ENCODE peak calls at places on chromosomes 13 and 19, in eight cellular contexts. One of them, this sample, is unnamed.

GRCh38 chr13:58598241-58598640 is 966.7 kb downstream of the PCDH17 start:
- DNase-seq in dorsolateral prefrontal cortex: no peak
- DNase-seq in lower leg skin: no peak
- DNase-seq in psoas muscle: no peak
- DNase-seq in PC-3: peak; percentile 1
- DNase-seq in heart left ventricle: no peak
- DNase-seq in keratinocyte: no peak
- DNase-seq in tibial nerve: no peak
- DNase-seq in this sample: no peak

GRCh38 chr13:40597735-40598365 is 68.6 kb downstream of the FOXO1 start:
- DNase-seq in lower leg skin: no peak
- DNase-seq in keratinocyte: no peak
- DNase-seq in PC-3: no peak
- DNase-seq in tibial nerve: no peak
- DNase-seq in heart left ventricle: no peak
- DNase-seq in dorsolateral prefrontal cortex: no peak
- DNase-seq in psoas muscle: no peak
- DNase-seq in this sample: no peak

GRCh38 chr13:20069956-20070355 is 90.9 kb downstream of the GJA3 start:
- DNase-seq in keratinocyte: no peak
- DNase-seq in lower leg skin: no peak
- DNase-seq in psoas muscle: no peak
- DNase-seq in PC-3: no peak
- DNase-seq in dorsolateral prefrontal cortex: no peak
- DNase-seq in tibial nerve: no peak
- DNase-seq in heart left ventricle: no peak
- DNase-seq in this sample: no peak

GRCh38 chr13:91347996-91348905 is 764 bp downstream of the MIR17HG start:
- DNase-seq in psoas muscle: peak; percentile 64
- DNase-seq in keratinocyte: no peak
- DNase-seq in PC-3: no peak
- DNase-seq in dorsolateral prefrontal cortex: peak; percentile 41
- DNase-seq in heart left ventricle: peak; percentile 71
- DNase-seq in lower leg skin: peak; percentile 90
- DNase-seq in tibial nerve: peak; percentile 20
- DNase-seq in this sample: no peak

GRCh38 chr19:47444388-47444821 is 25.1 kb upstream of the MEIS3 start:
- DNase-seq in PC-3: no peak
- DNase-seq in keratinocyte: no peak
- DNase-seq in psoas muscle: no peak
- DNase-seq in heart left ventricle: peak; percentile 35
- DNase-seq in dorsolateral prefrontal cortex: no peak
- DNase-seq in lower leg skin: no peak
- DNase-seq in tibial nerve: no peak
- DNase-seq in this sample: no peak

GRCh38 chr19:58474291-58474996 is 1.7 kb upstream of the ZNF446 start:
- DNase-seq in keratinocyte: no peak
- DNase-seq in lower leg skin: no peak
- DNase-seq in psoas muscle: no peak
- DNase-seq in dorsolateral prefrontal cortex: no peak
- DNase-seq in heart left ventricle: no peak
- DNase-seq in PC-3: no peak
- DNase-seq in tibial nerve: no peak
- DNase-seq in this sample: peak; percentile 47

GRCh38 chr19:47573076-47574026 is at the start of gene ZNF541:
- DNase-seq in keratinocyte: no peak
- DNase-seq in PC-3: no peak
- DNase-seq in heart left ventricle: peak; percentile 85
- DNase-seq in tibial nerve: peak; percentile 37
- DNase-seq in psoas muscle: peak; percentile 72
- DNase-seq in dorsolateral prefrontal cortex: peak; percentile 79
- DNase-seq in lower leg skin: peak; percentile 93
- DNase-seq in this sample: peak; percentile 29

GRCh38 chr13:24693862-24694471 is 13.8 kb downstream of the ATP12A start:
- DNase-seq in lower leg skin: no peak
- DNase-seq in dorsolateral prefrontal cortex: no peak
- DNase-seq in keratinocyte: peak; percentile 21
- DNase-seq in psoas muscle: peak; percentile 36
- DNase-seq in PC-3: peak; percentile 78
- DNase-seq in tibial nerve: no peak
- DNase-seq in heart left ventricle: no peak
- DNase-seq in this sample: peak; percentile 30

DNA sequence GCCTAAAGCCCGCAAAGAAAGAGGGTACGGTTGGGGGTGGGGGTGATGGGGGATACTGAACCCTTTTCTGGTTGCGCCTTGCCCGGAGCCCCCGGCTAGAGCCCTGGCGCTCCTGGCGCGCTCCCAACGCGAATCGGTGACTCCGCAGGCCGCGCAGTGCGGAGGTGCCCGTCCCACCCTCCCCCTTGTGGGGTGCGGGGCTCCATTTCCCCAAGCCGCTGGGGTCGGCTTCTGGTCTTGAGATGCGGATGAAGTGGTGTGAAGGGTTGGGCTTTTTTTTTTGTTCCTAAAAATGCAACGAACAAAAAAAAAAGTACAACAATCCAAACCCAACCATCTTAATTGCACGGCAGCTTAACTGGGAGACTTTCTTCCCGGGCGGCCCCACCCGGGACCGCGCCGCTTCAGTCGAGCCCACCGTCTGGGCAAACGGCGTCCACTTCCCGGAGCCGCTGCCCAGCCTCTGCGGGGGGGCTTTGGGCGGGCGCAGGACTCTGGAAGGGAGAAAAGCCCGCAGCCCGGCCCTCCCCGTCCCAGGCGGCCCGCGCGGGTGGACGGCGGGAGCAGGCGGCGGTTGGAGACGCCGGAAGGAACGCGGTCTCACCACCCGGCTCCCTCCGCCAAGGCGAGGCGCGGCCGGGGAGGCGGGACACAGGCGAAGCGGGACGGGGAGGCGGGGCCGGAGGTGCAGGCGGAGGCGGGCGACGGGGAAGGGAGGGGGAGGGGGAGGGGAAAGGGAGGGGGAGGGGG is 501 bp upstream of the TRIM13 start:
- DNase-seq in keratinocyte: no peak
- DNase-seq in PC-3: peak; percentile 82
- DNase-seq in lower leg skin: peak; percentile 98
- DNase-seq in tibial nerve: peak; percentile 89
- DNase-seq in heart left ventricle: peak; percentile 98
- DNase-seq in psoas muscle: peak; percentile 97
- DNase-seq in dorsolateral prefrontal cortex: peak; percentile 86
- DNase-seq in this sample: peak; percentile 94
- TF ChIP-seq CTCF in keratinocyte: no peak
- TF ChIP-seq CTCF in PC-3: no peak
- TF ChIP-seq CTCF in lower leg skin: no peak
- TF ChIP-seq CTCF in tibial nerve: no peak
- TF ChIP-seq CTCF in heart left ventricle: no peak
- TF ChIP-seq CTCF in psoas muscle: no peak
- TF ChIP-seq CTCF in dorsolateral prefrontal cortex: no peak
- TF ChIP-seq CTCF in this sample: no peak

GRCh38 chr19:53365899-53366493 is 491 bp downstream of the ZNF525 start:
- DNase-seq in heart left ventricle: no peak
- DNase-seq in tibial nerve: no peak
- DNase-seq in dorsolateral prefrontal cortex: no peak
- DNase-seq in PC-3: peak; percentile 50
- DNase-seq in psoas muscle: peak; percentile 57
- DNase-seq in keratinocyte: no peak
- DNase-seq in lower leg skin: no peak
- DNase-seq in this sample: no peak
- H3K4me3 ChIP-seq in heart left ventricle: peak overlapping the region; percentile 70
- H3K4me3 ChIP-seq in tibial nerve: peak overlapping the region; percentile 71
- H3K4me3 ChIP-seq in dorsolateral prefrontal cortex: peak overlapping the region; percentile 85
- H3K4me3 ChIP-seq in PC-3: peak overlapping the region; percentile 78
- H3K4me3 ChIP-seq in psoas muscle: peak overlapping the region; percentile 76
- H3K4me3 ChIP-seq in keratinocyte: peak overlapping the region; percentile 84
- H3K4me3 ChIP-seq in lower leg skin: peak overlapping the region; percentile 48
- H3K4me3 ChIP-seq in this sample: peak overlapping the region; percentile 77

DNA sequence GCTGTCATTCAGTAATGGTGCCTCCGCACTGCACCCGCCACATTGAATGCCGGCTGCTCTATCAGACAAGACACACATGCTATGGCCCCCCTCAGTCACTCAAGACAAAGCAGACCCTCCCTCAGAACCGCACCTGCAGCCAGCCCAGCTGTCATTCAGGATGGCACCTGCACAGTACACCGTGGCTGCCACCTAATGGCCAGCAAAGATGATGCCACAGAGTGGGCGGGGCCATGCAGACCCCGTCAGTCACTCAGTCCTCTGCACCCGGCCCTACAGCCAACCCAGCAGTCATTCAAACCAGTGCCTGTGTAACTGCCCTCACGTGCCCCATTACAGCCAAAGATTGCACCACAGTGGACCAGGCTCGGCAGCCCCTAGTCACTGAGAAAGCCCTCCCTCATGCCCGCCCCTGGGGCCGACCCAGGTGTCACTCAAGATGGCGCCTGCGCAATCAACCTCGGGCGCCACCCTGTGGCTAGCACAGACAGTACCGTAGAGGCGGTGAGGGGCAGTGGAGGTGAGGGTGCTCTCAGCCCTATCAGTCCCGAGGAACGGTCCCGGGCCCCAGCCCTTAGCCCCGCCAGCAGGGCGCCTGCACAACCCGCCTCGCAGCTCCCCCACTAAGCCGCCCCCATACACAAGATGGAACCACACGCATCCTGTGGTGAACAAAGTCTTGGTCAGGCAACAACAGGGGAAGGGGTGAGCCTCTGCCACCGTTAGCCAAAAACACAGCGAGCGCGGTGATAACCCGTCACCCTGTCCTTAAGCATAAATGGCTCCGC is 2.4 kb downstream of the PEG3 start:
- DNase-seq in psoas muscle: peak; percentile 78
- DNase-seq in tibial nerve: peak; percentile 37
- DNase-seq in heart left ventricle: peak; percentile 78
- DNase-seq in dorsolateral prefrontal cortex: peak; percentile 81
- DNase-seq in lower leg skin: peak; percentile 89
- DNase-seq in keratinocyte: no peak
- DNase-seq in PC-3: peak; percentile 58
- DNase-seq in this sample: peak; percentile 4
- TF ChIP-seq CTCF in psoas muscle: peak; percentile 39
- TF ChIP-seq CTCF in tibial nerve: peak; percentile 71
- TF ChIP-seq CTCF in heart left ventricle: peak; percentile 47
- TF ChIP-seq CTCF in dorsolateral prefrontal cortex: peak; percentile 66
- TF ChIP-seq CTCF in lower leg skin: no peak
- TF ChIP-seq CTCF in keratinocyte: no peak
- TF ChIP-seq CTCF in PC-3: peak; percentile 46
- TF ChIP-seq CTCF in this sample: no peak

GRCh38 chr13:48571121-48571901 is 38.4 kb upstream of the RCBTB2 start:
- DNase-seq in heart left ventricle: no peak
- DNase-seq in psoas muscle: no peak
- DNase-seq in PC-3: no peak
- DNase-seq in tibial nerve: no peak
- DNase-seq in dorsolateral prefrontal cortex: no peak
- DNase-seq in keratinocyte: no peak
- DNase-seq in lower leg skin: no peak
- DNase-seq in this sample: peak; percentile 84
- H3K4me3 ChIP-seq in heart left ventricle: peak overlapping the region; percentile 21
- H3K4me3 ChIP-seq in psoas muscle: peak overlapping the region; percentile 54
- H3K4me3 ChIP-seq in PC-3: no peak overlapping the region
- H3K4me3 ChIP-seq in tibial nerve: peak overlapping the region; percentile 16
- H3K4me3 ChIP-seq in dorsolateral prefrontal cortex: peak overlapping the region; percentile 44
- H3K4me3 ChIP-seq in keratinocyte: no peak overlapping the region
- H3K4me3 ChIP-seq in lower leg skin: no peak overlapping the region
- H3K4me3 ChIP-seq in this sample: no peak overlapping the region

DNA sequence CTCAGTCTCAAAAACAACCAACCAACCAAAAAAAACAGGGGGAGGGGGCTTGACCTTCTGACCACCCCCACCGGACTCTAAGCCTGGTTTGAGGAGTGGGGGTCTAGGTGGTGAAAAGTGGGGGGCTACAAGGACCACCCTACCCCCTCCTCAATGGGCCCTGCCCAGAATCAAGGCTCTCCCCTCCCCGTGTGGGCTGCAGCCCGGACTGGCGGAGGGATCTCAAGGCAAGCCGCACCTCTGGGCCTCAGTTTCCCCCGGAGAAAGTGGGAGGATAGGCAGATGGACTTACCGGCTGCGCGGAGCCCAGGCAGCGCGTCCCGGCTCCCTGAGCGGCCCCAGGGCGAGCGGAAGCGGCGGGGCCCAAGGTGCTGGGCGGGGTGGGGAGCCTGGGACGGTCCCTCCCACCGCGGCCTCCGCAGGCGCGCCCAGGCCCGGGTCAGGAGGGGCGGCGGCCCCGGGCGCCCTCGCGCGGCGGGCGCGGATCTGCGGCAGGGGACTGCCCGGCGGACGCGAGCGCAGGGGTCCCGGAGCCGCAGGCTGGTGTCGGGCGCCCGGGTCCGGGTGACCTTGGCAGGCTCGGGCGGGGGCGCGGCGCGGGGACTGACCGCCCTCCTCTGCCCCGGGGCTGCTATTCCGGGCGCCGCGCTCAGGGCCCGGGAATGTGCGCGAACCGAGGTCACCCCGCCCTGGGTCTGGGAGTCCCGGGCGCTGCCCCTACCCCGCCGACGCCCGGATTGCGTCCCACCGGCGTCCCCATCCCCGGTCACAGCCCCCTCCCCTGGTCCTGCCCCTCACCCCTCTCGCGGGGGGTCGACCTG is at the start of gene ADAMTSL5:
- DNase-seq in tibial nerve: no peak
- DNase-seq in dorsolateral prefrontal cortex: no peak
- DNase-seq in heart left ventricle: peak; percentile 81
- DNase-seq in keratinocyte: no peak
- DNase-seq in lower leg skin: no peak
- DNase-seq in PC-3: peak; percentile 59
- DNase-seq in psoas muscle: peak; percentile 87
- DNase-seq in this sample: no peak
- TF ChIP-seq CTCF in tibial nerve: peak; percentile 30
- TF ChIP-seq CTCF in dorsolateral prefrontal cortex: no peak
- TF ChIP-seq CTCF in heart left ventricle: no peak
- TF ChIP-seq CTCF in keratinocyte: no peak
- TF ChIP-seq CTCF in lower leg skin: no peak
- TF ChIP-seq CTCF in PC-3: no peak
- TF ChIP-seq CTCF in psoas muscle: no peak
- TF ChIP-seq CTCF in this sample: no peak

GRCh38 chr13:77919351-77920294 is 992 bp upstream of the EDNRB start:
- DNase-seq in tibial nerve: peak; percentile 15
- DNase-seq in psoas muscle: peak; percentile 82
- DNase-seq in heart left ventricle: peak; percentile 77
- DNase-seq in keratinocyte: no peak
- DNase-seq in lower leg skin: peak; percentile 91
- DNase-seq in dorsolateral prefrontal cortex: peak; percentile 38
- DNase-seq in PC-3: no peak
- DNase-seq in this sample: peak; percentile 29

GRCh38 chr13:77916481-77916880 is 2.1 kb downstream of the EDNRB start:
- DNase-seq in lower leg skin: no peak
- DNase-seq in heart left ventricle: no peak
- DNase-seq in psoas muscle: no peak
- DNase-seq in PC-3: no peak
- DNase-seq in dorsolateral prefrontal cortex: no peak
- DNase-seq in keratinocyte: no peak
- DNase-seq in tibial nerve: no peak
- DNase-seq in this sample: no peak

GRCh38 chr13:77915676-77916075 is 3.0 kb downstream of the EDNRB start:
- DNase-seq in tibial nerve: no peak
- DNase-seq in heart left ventricle: no peak
- DNase-seq in PC-3: no peak
- DNase-seq in lower leg skin: no peak
- DNase-seq in keratinocyte: no peak
- DNase-seq in psoas muscle: no peak
- DNase-seq in dorsolateral prefrontal cortex: no peak
- DNase-seq in this sample: no peak

GRCh38 chr13:77918391-77919261 is at the start of gene EDNRB:
- DNase-seq in dorsolateral prefrontal cortex: peak; percentile 53
- DNase-seq in lower leg skin: peak; percentile 88
- DNase-seq in tibial nerve: peak; percentile 28
- DNase-seq in PC-3: no peak
- DNase-seq in keratinocyte: no peak
- DNase-seq in psoas muscle: peak; percentile 71
- DNase-seq in heart left ventricle: peak; percentile 75
- DNase-seq in this sample: peak; percentile 43
- H3K4me3 ChIP-seq in dorsolateral prefrontal cortex: peak within 1 kb of the TSS; percentile 73
- H3K4me3 ChIP-seq in lower leg skin: peak within 1 kb of the TSS; percentile 27
- H3K4me3 ChIP-seq in tibial nerve: peak within 1 kb of the TSS; percentile 45
- H3K4me3 ChIP-seq in PC-3: no peak within 1 kb of the TSS
- H3K4me3 ChIP-seq in keratinocyte: peak within 1 kb of the TSS; percentile 6
- H3K4me3 ChIP-seq in psoas muscle: peak within 1 kb of the TSS; percentile 69
- H3K4me3 ChIP-seq in heart left ventricle: peak within 1 kb of the TSS; percentile 74
- H3K4me3 ChIP-seq in this sample: peak within 1 kb of the TSS; percentile 52